ENCODE peak calls at places on chromosome 1, in seven cellular contexts. T is stimulated activated naive B cell treated with anti-CD40 and anti-IgM and Interleukin-4, amounts not matched to agents 10 μg/mL and 1 μg/mL and 100 μg/mL, for 72 hours; A is heart left ventricle; S is NCI-H69; Q is memory B cell; F is HTR-8/SVneo; M is pancreas. X is an unnamed sample.

GRCh38 chr1:56555448-56555847 is 23.9 kb downstream of the PLPP3 start:
- DNase-seq in T (no peak), A (no peak), S (no peak), Q (no peak), F (no peak), M (no peak), X (no peak)

GRCh38 chr1:9593492-9594465 is 5.1 kb downstream of the TMEM201 start:
- DNase-seq in T (peak), A (peak), S (peak), Q (no peak), F (peak), M (peak), X (peak)

GRCh38 chr1:212917858-212918257 is 32.5 kb upstream of the VASH2 start:
- DNase-seq in T (no peak), A (no peak), S (no peak), Q (no peak), F (no peak), M (no peak), X (no peak)

GRCh38 chr1:81799939-81800740 is 594 bp upstream of the ADGRL2 start:
- DNase-seq in T (no peak), A (peak), S (peak), Q (no peak), F (peak), M (peak), X (peak)

GRCh38 chr1:65198095-65198494 is 50.1 kb downstream of the AK4 start:
- DNase-seq in T (no peak), A (no peak), S (no peak), Q (no peak), F (no peak), M (no peak), X (no peak)

GRCh38 chr1:117312453-117313138 is 54.7 kb upstream of the MAN1A2 start:
- DNase-seq in T (no peak), A (no peak), S (peak), Q (no peak), F (peak), M (no peak), X (no peak)

GRCh38 chr1:115257596-115257995 is 80.5 kb downstream of the NGF start:
- DNase-seq in T (no peak), A (no peak), S (no peak), Q (no peak), F (no peak), M (no peak), X (no peak)

GRCh38 chr1:241551759-241552638 is 19.8 kb downstream of the KMO start:
- DNase-seq in T (peak), A (peak), S (no peak), Q (peak), F (no peak), M (no peak), X (peak)

GRCh38 chr1:154446292-154446691 is 41.1 kb downstream of the IL6R start:
- DNase-seq in T (no peak), A (no peak), S (no peak), Q (no peak), F (peak), M (no peak), X (no peak)

GRCh38 chr1:114668784-114669561 is 876 bp downstream of the DENND2C start:
- DNase-seq in T (no peak), A (peak), S (no peak), Q (no peak), F (no peak), M (no peak), X (no peak)

GRCh38 chr1:159222075-159222865 is 17.6 kb downstream of the ACKR1 start:
- DNase-seq in T (no peak), A (no peak), S (no peak), Q (no peak), F (no peak), M (no peak), X (no peak)

GRCh38 chr1:227544677-227545076 is 18.7 kb upstream of the ZNF678 start:
- DNase-seq in T (no peak), A (no peak), S (no peak), Q (no peak), F (no peak), M (peak), X (no peak)

GRCh38 chr1:21900766-21901472 is 36.2 kb downstream of the HSPG2 start:
- DNase-seq in T (no peak), A (no peak), S (no peak), Q (no peak), F (no peak), M (no peak), X (no peak)

GRCh38 chr1:153520818-153521476 is 14.8 kb downstream of the S100A6 start:
- DNase-seq in T (no peak), A (no peak), S (peak), Q (no peak), F (no peak), M (no peak), X (no peak)

GRCh38 chr1:50474859-50475809 is 51.9 kb upstream of the DMRTA2 start:
- DNase-seq in T (no peak), A (no peak), S (peak), Q (no peak), F (no peak), M (no peak), X (no peak)

GRCh38 chr1:100130552-100131077 is 2.1 kb downstream of the SASS6 start:
- DNase-seq in T (no peak), A (no peak), S (peak), Q (no peak), F (no peak), M (no peak), X (no peak)

GRCh38 chr1:202623075-202623474 is 87.2 kb downstream of the SYT2 start:
- DNase-seq in T (no peak), A (peak), S (peak), Q (no peak), F (no peak), M (peak), X (no peak)

GRCh38 chr1:2049517-2050481 is at the start of gene PRKCZ:
- DNase-seq in T (peak), A (peak), S (peak), Q (peak), F (peak), M (peak), X (no peak)

X was measured in sciatic nerve.